ENCODE peak calls at places on chromosomes 1 and 21, in ten cellular contexts. One of them, this sample, is unnamed.

GRCh38 chr1:22930235-22930912 is 42.3 kb downstream of the LACTBL1 start:
- DNase-seq in thoracic aorta: no peak
- DNase-seq in Panc1: no peak
- DNase-seq in fibroblast of lung: peak
- DNase-seq in uterus: no peak
- DNase-seq in PC-9: no peak
- DNase-seq in fibroblast of mammary gland: peak
- DNase-seq in keratinocyte: no peak
- DNase-seq in bronchial epithelial cell: peak
- DNase-seq in astrocyte of the cerebellum: no peak
- DNase-seq in this sample: no peak

GRCh38 chr1:228060458-228061190 is 21.9 kb upstream of the ARF1 start:
- DNase-seq in thoracic aorta: no peak
- DNase-seq in Panc1: no peak
- DNase-seq in fibroblast of lung: no peak
- DNase-seq in uterus: no peak
- DNase-seq in PC-9: no peak
- DNase-seq in fibroblast of mammary gland: no peak
- DNase-seq in keratinocyte: no peak
- DNase-seq in bronchial epithelial cell: no peak
- DNase-seq in astrocyte of the cerebellum: no peak
- DNase-seq in this sample: no peak

GRCh38 chr1:70961374-70961773 is 86.2 kb downstream of the PTGER3 start:
- DNase-seq in thoracic aorta: no peak
- DNase-seq in Panc1: no peak
- DNase-seq in fibroblast of lung: no peak
- DNase-seq in uterus: no peak
- DNase-seq in PC-9: no peak
- DNase-seq in fibroblast of mammary gland: no peak
- DNase-seq in keratinocyte: no peak
- DNase-seq in bronchial epithelial cell: no peak
- DNase-seq in astrocyte of the cerebellum: no peak
- DNase-seq in this sample: no peak

GRCh38 chr1:48693674-48694347 is 82.9 kb downstream of the BEND5 start:
- DNase-seq in thoracic aorta: no peak
- DNase-seq in Panc1: no peak
- DNase-seq in fibroblast of lung: no peak
- DNase-seq in uterus: no peak
- DNase-seq in PC-9: no peak
- DNase-seq in fibroblast of mammary gland: no peak
- DNase-seq in keratinocyte: peak
- DNase-seq in bronchial epithelial cell: peak
- DNase-seq in astrocyte of the cerebellum: no peak
- DNase-seq in this sample: no peak

GRCh38 chr1:173954179-173954578 is 37.1 kb upstream of the SERPINC1 start:
- DNase-seq in thoracic aorta: no peak
- DNase-seq in Panc1: no peak
- DNase-seq in fibroblast of lung: no peak
- DNase-seq in uterus: no peak
- DNase-seq in PC-9: no peak
- DNase-seq in fibroblast of mammary gland: peak
- DNase-seq in keratinocyte: no peak
- DNase-seq in bronchial epithelial cell: no peak
- DNase-seq in astrocyte of the cerebellum: no peak
- DNase-seq in this sample: no peak

GRCh38 chr1:179870870-179871269 is 6.7 kb downstream of the TOR1AIP2 start:
- DNase-seq in thoracic aorta: no peak
- DNase-seq in Panc1: no peak
- DNase-seq in fibroblast of lung: no peak
- DNase-seq in uterus: no peak
- DNase-seq in PC-9: no peak
- DNase-seq in fibroblast of mammary gland: no peak
- DNase-seq in keratinocyte: no peak
- DNase-seq in bronchial epithelial cell: no peak
- DNase-seq in astrocyte of the cerebellum: no peak
- DNase-seq in this sample: no peak

GRCh38 chr1:80375662-80376061 is 1369.1 kb upstream of the ADGRL4 start:
- DNase-seq in thoracic aorta: no peak
- DNase-seq in Panc1: no peak
- DNase-seq in fibroblast of lung: peak
- DNase-seq in uterus: no peak
- DNase-seq in PC-9: no peak
- DNase-seq in fibroblast of mammary gland: peak
- DNase-seq in keratinocyte: peak
- DNase-seq in bronchial epithelial cell: peak
- DNase-seq in astrocyte of the cerebellum: peak
- DNase-seq in this sample: peak

GRCh38 chr1:64246294-64246917 is 43.0 kb downstream of the UBE2U start:
- DNase-seq in thoracic aorta: no peak
- DNase-seq in Panc1: peak
- DNase-seq in fibroblast of lung: peak
- DNase-seq in uterus: no peak
- DNase-seq in PC-9: no peak
- DNase-seq in fibroblast of mammary gland: peak
- DNase-seq in keratinocyte: peak
- DNase-seq in bronchial epithelial cell: peak
- DNase-seq in astrocyte of the cerebellum: no peak
- DNase-seq in this sample: no peak

GRCh38 chr1:53048960-53049573 is 12.9 kb upstream of the PODN start:
- DNase-seq in thoracic aorta: no peak
- DNase-seq in Panc1: no peak
- DNase-seq in fibroblast of lung: no peak
- DNase-seq in uterus: no peak
- DNase-seq in PC-9: no peak
- DNase-seq in fibroblast of mammary gland: no peak
- DNase-seq in keratinocyte: no peak
- DNase-seq in bronchial epithelial cell: no peak
- DNase-seq in astrocyte of the cerebellum: no peak
- DNase-seq in this sample: no peak

GRCh38 chr1:221576268-221576667 is 165.6 kb downstream of the DUSP10 start:
- DNase-seq in thoracic aorta: no peak
- DNase-seq in Panc1: no peak
- DNase-seq in fibroblast of lung: peak
- DNase-seq in uterus: no peak
- DNase-seq in PC-9: peak
- DNase-seq in fibroblast of mammary gland: peak
- DNase-seq in keratinocyte: no peak
- DNase-seq in bronchial epithelial cell: peak
- DNase-seq in astrocyte of the cerebellum: peak
- DNase-seq in this sample: no peak

GRCh38 chr1:71788113-71788512 is 494.2 kb downstream of the NEGR1 start:
- DNase-seq in thoracic aorta: no peak
- DNase-seq in Panc1: no peak
- DNase-seq in fibroblast of lung: no peak
- DNase-seq in uterus: no peak
- DNase-seq in PC-9: no peak
- DNase-seq in fibroblast of mammary gland: no peak
- DNase-seq in keratinocyte: no peak
- DNase-seq in bronchial epithelial cell: no peak
- DNase-seq in astrocyte of the cerebellum: no peak
- DNase-seq in this sample: no peak

GRCh38 chr1:245463392-245464165 is 308.8 kb downstream of the KIF26B start:
- DNase-seq in thoracic aorta: no peak
- DNase-seq in Panc1: no peak
- DNase-seq in fibroblast of lung: no peak
- DNase-seq in uterus: no peak
- DNase-seq in PC-9: no peak
- DNase-seq in fibroblast of mammary gland: no peak
- DNase-seq in keratinocyte: no peak
- DNase-seq in bronchial epithelial cell: no peak
- DNase-seq in astrocyte of the cerebellum: no peak
- DNase-seq in this sample: no peak

GRCh38 chr1:35278886-35279554 is 10.5 kb downstream of the ZMYM4 start:
- DNase-seq in thoracic aorta: no peak
- DNase-seq in Panc1: no peak
- DNase-seq in fibroblast of lung: peak
- DNase-seq in uterus: no peak
- DNase-seq in PC-9: no peak
- DNase-seq in fibroblast of mammary gland: peak
- DNase-seq in keratinocyte: no peak
- DNase-seq in bronchial epithelial cell: no peak
- DNase-seq in astrocyte of the cerebellum: no peak
- DNase-seq in this sample: no peak

GRCh38 chr21:35226302-35226701 is 177.2 kb upstream of the RUNX1 start:
- DNase-seq in thoracic aorta: no peak
- DNase-seq in Panc1: no peak
- DNase-seq in fibroblast of lung: peak
- DNase-seq in uterus: no peak
- DNase-seq in PC-9: peak
- DNase-seq in fibroblast of mammary gland: peak
- DNase-seq in keratinocyte: no peak
- DNase-seq in bronchial epithelial cell: no peak
- DNase-seq in astrocyte of the cerebellum: no peak
- DNase-seq in this sample: no peak

GRCh38 chr1:15617874-15618684 is 821 bp downstream of the DDI2 start:
- DNase-seq in thoracic aorta: peak
- DNase-seq in Panc1: no peak
- DNase-seq in fibroblast of lung: no peak
- DNase-seq in uterus: no peak
- DNase-seq in PC-9: peak
- DNase-seq in fibroblast of mammary gland: peak
- DNase-seq in keratinocyte: no peak
- DNase-seq in bronchial epithelial cell: peak
- DNase-seq in astrocyte of the cerebellum: no peak
- DNase-seq in this sample: peak

DNA sequence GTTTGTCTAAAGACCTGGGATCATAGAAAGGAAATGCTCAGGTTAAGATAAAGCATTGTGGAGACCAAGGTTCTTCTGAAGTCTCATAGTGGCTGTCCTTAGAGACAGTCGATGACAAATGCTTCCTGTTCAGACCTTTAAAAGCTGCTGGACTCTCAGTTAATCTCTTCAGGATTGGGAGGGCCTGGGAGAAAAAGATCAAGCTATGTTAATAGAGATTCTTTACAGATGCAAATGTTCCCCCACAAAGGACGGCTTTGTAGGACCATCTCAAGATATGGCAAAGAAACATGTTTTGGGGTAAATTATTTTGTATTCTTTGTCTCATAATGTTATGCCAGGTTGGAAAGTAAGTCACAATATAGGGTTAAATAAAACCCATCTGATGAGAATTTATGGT is 124.6 kb upstream of the COL6A1 start:
- DNase-seq in thoracic aorta: no peak
- DNase-seq in Panc1: no peak
- DNase-seq in fibroblast of lung: no peak
- DNase-seq in uterus: no peak
- DNase-seq in PC-9: no peak
- DNase-seq in fibroblast of mammary gland: no peak
- DNase-seq in keratinocyte: no peak
- DNase-seq in bronchial epithelial cell: no peak
- DNase-seq in astrocyte of the cerebellum: no peak
- DNase-seq in this sample: no peak
- H3K4me3 ChIP-seq in thoracic aorta: no peak
- H3K4me3 ChIP-seq in Panc1: no peak
- H3K4me3 ChIP-seq in fibroblast of lung: no peak
- H3K4me3 ChIP-seq in uterus: no peak
- H3K4me3 ChIP-seq in PC-9: no peak
- H3K4me3 ChIP-seq in fibroblast of mammary gland: no peak
- H3K4me3 ChIP-seq in keratinocyte: no peak
- H3K4me3 ChIP-seq in bronchial epithelial cell: no peak
- H3K4me3 ChIP-seq in astrocyte of the cerebellum: no peak
- H3K4me3 ChIP-seq in this sample: no peak

DNA sequence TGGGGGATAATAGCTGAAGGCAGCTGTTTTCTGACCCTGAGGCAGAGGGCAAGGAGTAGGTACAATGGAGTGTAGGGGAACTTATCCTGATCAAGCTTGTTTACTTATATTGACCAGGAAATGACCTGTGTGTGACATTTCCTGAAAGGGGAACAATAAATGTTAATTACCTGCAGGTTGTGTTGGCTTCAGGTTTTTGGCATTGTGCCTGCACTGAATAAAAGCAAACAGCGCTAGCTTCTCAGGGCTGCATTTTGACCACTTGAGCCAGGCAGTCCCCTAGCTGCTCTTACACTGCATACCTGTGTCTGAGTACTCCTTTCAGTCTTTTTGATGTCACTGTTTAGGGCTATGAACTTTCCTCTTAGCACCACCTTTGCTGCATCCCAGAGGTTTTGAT is 40.6 kb downstream of the DRAM2 start:
- DNase-seq in thoracic aorta: no peak
- DNase-seq in Panc1: no peak
- DNase-seq in fibroblast of lung: peak
- DNase-seq in uterus: no peak
- DNase-seq in PC-9: peak
- DNase-seq in fibroblast of mammary gland: no peak
- DNase-seq in keratinocyte: no peak
- DNase-seq in bronchial epithelial cell: no peak
- DNase-seq in astrocyte of the cerebellum: no peak
- DNase-seq in this sample: no peak
- H3K4me3 ChIP-seq in thoracic aorta: no peak
- H3K4me3 ChIP-seq in Panc1: no peak
- H3K4me3 ChIP-seq in fibroblast of lung: no peak
- H3K4me3 ChIP-seq in uterus: no peak
- H3K4me3 ChIP-seq in PC-9: no peak
- H3K4me3 ChIP-seq in fibroblast of mammary gland: no peak
- H3K4me3 ChIP-seq in keratinocyte: no peak
- H3K4me3 ChIP-seq in bronchial epithelial cell: no peak
- H3K4me3 ChIP-seq in astrocyte of the cerebellum: no peak
- H3K4me3 ChIP-seq in this sample: no peak

DNA sequence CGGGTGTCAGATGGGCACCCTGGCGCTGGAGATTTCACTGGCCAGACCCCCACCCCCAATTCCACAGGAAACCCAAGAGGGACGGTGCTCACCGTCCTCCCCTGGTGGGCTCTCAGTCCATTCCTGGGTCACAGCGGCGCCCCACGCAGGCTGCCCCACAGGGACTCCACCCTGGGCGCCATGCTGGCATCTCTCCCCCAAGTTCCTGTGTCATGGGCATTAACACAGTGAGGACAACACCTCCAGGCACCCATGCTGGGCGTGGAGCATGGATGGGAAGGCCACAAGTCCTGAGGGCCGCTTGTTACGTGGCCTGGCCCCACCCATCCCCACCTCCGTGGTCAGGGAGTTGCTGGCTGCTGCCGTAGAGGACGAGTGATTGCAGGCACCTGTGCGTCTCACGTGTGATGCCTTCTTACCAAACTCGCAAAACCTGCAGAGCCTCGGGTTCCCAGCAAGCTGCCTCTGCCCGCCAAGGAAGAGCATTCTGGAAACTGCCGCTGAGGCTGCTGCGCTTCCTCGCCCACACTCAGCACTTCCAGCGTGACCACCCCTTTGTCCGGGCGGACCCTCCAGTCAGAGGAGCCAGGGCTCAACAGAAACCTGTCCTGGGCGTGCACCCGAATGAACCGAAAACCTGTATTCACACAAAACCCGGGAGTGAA is 60.3 kb downstream of the SLX9 start:
- DNase-seq in thoracic aorta: no peak
- DNase-seq in Panc1: no peak
- DNase-seq in fibroblast of lung: no peak
- DNase-seq in uterus: no peak
- DNase-seq in PC-9: no peak
- DNase-seq in fibroblast of mammary gland: no peak
- DNase-seq in keratinocyte: no peak
- DNase-seq in bronchial epithelial cell: peak
- DNase-seq in astrocyte of the cerebellum: no peak
- DNase-seq in this sample: no peak
- H3K4me3 ChIP-seq in thoracic aorta: peak
- H3K4me3 ChIP-seq in Panc1: no peak
- H3K4me3 ChIP-seq in fibroblast of lung: no peak
- H3K4me3 ChIP-seq in uterus: no peak
- H3K4me3 ChIP-seq in PC-9: no peak
- H3K4me3 ChIP-seq in fibroblast of mammary gland: no peak
- H3K4me3 ChIP-seq in keratinocyte: no peak
- H3K4me3 ChIP-seq in bronchial epithelial cell: no peak
- H3K4me3 ChIP-seq in astrocyte of the cerebellum: no peak
- H3K4me3 ChIP-seq in this sample: no peak

GRCh38 chr1:206558794-206559660 is 51.7 kb downstream of the RASSF5 start:
- DNase-seq in thoracic aorta: no peak
- DNase-seq in Panc1: no peak
- DNase-seq in fibroblast of lung: no peak
- DNase-seq in uterus: no peak
- DNase-seq in PC-9: no peak
- DNase-seq in fibroblast of mammary gland: no peak
- DNase-seq in keratinocyte: no peak
- DNase-seq in bronchial epithelial cell: no peak
- DNase-seq in astrocyte of the cerebellum: no peak
- DNase-seq in this sample: no peak
- H3K4me3 ChIP-seq in thoracic aorta: peak
- H3K4me3 ChIP-seq in Panc1: no peak
- H3K4me3 ChIP-seq in fibroblast of lung: no peak
- H3K4me3 ChIP-seq in uterus: no peak
- H3K4me3 ChIP-seq in PC-9: no peak
- H3K4me3 ChIP-seq in fibroblast of mammary gland: no peak
- H3K4me3 ChIP-seq in keratinocyte: no peak
- H3K4me3 ChIP-seq in bronchial epithelial cell: no peak
- H3K4me3 ChIP-seq in astrocyte of the cerebellum: no peak
- H3K4me3 ChIP-seq in this sample: no peak

This sample was measured in retinal pigment epithelial cell.